ENCODE peak calls at places on chromosome 4, in seven cellular contexts. P, K, F, V, Y, G and A are unnamed samples.

GRCh38 chr4:89586864-89587263 is 250.1 kb downstream of the SNCA start:
- DNase-seq in P (no peak), K (no peak), F (no peak), V (no peak), Y (peak), G (peak), A (no peak)

GRCh38 chr4:22430626-22431025 is 85.2 kb downstream of the ADGRA3 start:
- DNase-seq in P (no peak), K (no peak), F (no peak), V (no peak), Y (no peak), G (no peak), A (no peak)

GRCh38 chr4:3261411-3262207 is 12.7 kb downstream of the MSANTD1 start:
- DNase-seq in P (no peak), K (peak), F (peak), V (peak), Y (no peak), G (no peak), A (peak)

GRCh38 chr4:11548529-11549176 is 120.0 kb upstream of the HS3ST1 start:
- DNase-seq in P (no peak), K (no peak), F (no peak), V (no peak), Y (peak), G (no peak), A (no peak)

GRCh38 chr4:174198396-174199179 is 84.9 kb downstream of the FBXO8 start:
- DNase-seq in P (no peak), K (no peak), F (no peak), V (no peak), Y (no peak), G (peak), A (no peak)

GRCh38 chr4:142615324-142615665 is 230.8 kb downstream of the INPP4B start:
- DNase-seq in P (no peak), K (no peak), F (no peak), V (no peak), Y (no peak), G (peak), A (no peak)

GRCh38 chr4:102614801-102615200 is 113.6 kb downstream of the NFKB1 start:
- DNase-seq in P (no peak), K (no peak), F (no peak), V (no peak), Y (no peak), G (no peak), A (no peak)

GRCh38 chr4:123390846-123391456 is 5.6 kb upstream of the SPRY1 start:
- DNase-seq in P (no peak), K (no peak), F (no peak), V (no peak), Y (peak), G (peak), A (no peak)

GRCh38 chr4:26212528-26212927 is 108.3 kb upstream of the RBPJ start:
- DNase-seq in P (no peak), K (no peak), F (no peak), V (no peak), Y (no peak), G (no peak), A (no peak)

GRCh38 chr4:152264106-152264505 is 271.8 kb downstream of the FBXW7 start:
- DNase-seq in P (no peak), K (no peak), F (no peak), V (no peak), Y (no peak), G (no peak), A (no peak)

GRCh38 chr4:36138221-36138620 is 106.1 kb downstream of the ARAP2 start:
- DNase-seq in P (no peak), K (no peak), F (no peak), V (no peak), Y (no peak), G (no peak), A (no peak)

GRCh38 chr4:150078041-150078995 is at the start of gene DCLK2:
- DNase-seq in P (peak), K (peak), F (peak), V (peak), Y (no peak), G (peak), A (peak)

GRCh38 chr4:121951570-121952110 is at the start of gene TRPC3:
- DNase-seq in P (no peak), K (peak), F (peak), V (no peak), Y (peak), G (no peak), A (peak)

GRCh38 chr4:156291317-156291716 is 337.7 kb upstream of the CTSO start:
- DNase-seq in P (no peak), K (no peak), F (no peak), V (no peak), Y (no peak), G (peak), A (no peak)

GRCh38 chr4:156295676-156296075 is 342.0 kb upstream of the CTSO start:
- DNase-seq in P (no peak), K (no peak), F (no peak), V (no peak), Y (no peak), G (peak), A (no peak)

GRCh38 chr4:156293657-156294297 is 340.1 kb upstream of the CTSO start:
- DNase-seq in P (no peak), K (no peak), F (no peak), V (no peak), Y (no peak), G (peak), A (no peak)

GRCh38 chr4:156298230-156298629 is 344.6 kb upstream of the CTSO start:
- DNase-seq in P (no peak), K (no peak), F (no peak), V (no peak), Y (no peak), G (peak), A (no peak)

DNA sequence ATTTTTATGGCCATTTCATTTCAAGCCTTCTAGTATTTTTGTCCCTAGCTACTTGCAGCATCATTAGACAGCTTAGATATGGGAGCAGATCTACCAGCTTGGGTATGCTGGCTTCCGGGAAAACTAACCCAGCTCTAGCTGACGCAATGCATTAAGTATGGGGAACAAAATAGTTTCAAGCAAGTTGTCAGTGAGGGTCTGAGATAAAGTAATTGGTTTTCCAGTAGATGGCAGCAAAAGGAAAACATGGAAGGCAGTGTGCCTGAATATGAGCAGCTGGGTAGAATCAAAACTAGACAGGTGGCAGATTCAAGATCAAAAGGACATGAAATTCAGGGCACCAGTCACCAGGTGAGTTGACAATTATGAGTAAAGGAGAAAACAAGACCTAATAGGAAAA is 340.9 kb upstream of the CTSO start:
- DNase-seq in P (no peak), K (no peak), F (no peak), V (no peak), Y (peak), G (peak), A (no peak)
- TF ChIP-seq CTCF in P (no peak), K (peak), F (no peak), V (no peak), Y (no peak), G (peak), A (peak)

GRCh38 chr4:161252520-161253141 is 911.2 kb downstream of the FSTL5 start:
- DNase-seq in P (no peak), K (no peak), F (no peak), V (no peak), Y (peak), G (no peak), A (no peak)
- TF ChIP-seq CTCF in P (no peak), K (peak), F (no peak), V (no peak), Y (peak), G (no peak), A (peak)

GRCh38 chr4:46386570-46386969 is 3.4 kb downstream of the GABRA2 start:
- DNase-seq in P (no peak), K (no peak), F (no peak), V (no peak), Y (no peak), G (no peak), A (no peak)
- TF ChIP-seq CTCF in P (no peak), K (peak), F (no peak), V (no peak), Y (no peak), G (no peak), A (no peak)

DNA sequence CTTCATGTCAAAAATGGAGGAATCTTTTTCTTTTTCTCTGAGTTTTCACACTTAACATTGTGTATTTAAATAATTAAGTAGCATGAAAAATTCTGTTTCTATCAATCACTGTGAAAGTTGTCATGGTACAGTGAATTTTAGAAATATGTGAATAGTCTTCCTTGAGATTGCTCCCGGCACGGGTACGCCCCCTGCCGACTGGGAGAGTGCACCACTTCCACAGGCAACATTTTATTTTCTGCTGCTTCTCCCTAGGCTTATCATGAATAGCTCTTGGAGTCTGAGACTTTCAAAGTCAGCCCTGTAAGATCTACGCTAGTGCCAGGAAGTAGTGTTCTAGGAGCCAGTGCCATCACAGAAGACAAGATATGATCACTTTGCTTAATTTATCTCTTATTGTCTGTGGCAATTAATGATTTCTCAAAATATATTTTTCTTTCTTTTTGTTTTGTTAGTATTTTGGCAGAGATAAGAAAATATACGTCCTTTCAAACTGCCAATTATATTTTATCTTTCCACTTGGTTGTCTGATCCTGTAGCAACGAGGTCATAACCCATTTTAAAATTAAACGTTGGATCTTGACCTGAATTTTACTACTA is 763.8 kb upstream of the AADAT start:
- DNase-seq in P (peak), K (no peak), F (peak), V (no peak), Y (peak), G (peak), A (peak)
- TF ChIP-seq CTCF in P (peak), K (peak), F (no peak), V (peak), Y (peak), G (peak), A (peak)

DNA sequence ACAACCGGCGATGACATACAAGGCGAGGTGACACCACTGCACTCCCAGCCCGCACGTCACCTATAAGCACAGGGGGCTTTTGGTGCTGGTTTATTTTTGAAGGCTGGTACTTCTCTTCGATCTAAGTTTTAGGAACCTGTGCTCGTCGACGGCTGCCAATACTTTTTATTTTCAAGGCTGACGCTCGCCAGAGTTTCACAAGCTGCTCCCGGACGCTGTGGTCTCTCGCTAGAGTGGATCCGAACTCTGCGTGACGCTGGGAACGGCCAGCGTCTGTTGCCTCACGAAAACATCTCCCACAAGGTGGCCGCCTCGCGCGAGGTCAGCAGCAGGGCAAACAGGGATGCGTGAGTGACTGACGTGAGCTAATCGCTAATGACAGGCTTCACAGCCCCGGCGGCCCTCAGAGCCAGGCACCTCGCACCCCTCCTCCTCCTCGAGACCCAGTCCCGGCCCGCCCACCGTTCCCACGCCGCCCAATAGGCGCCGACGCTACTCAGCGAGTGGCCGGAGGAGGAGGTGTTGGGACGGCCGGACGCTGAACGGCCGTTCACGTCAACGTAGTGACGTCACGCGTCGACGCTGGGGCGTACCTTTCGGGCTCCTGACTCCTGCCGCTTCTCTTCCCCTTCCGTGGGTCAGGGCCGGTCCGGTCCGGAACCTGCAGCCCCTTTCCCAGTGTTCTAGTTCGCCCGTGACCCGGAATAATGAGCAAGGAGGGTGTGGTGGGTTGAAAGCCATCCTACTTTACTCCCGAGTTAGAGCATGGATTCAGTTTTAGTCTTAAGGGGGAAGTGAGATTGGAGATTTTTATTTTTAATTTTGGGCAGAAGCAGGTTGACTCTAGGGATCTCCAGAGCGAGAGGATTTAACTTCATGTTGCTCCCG is at the start of gene CLCN3:
- DNase-seq in P (peak), K (peak), F (peak), V (peak), Y (peak), G (peak), A (peak)
- TF ChIP-seq CTCF in P (no peak), K (no peak), F (no peak), V (no peak), Y (no peak), G (peak), A (no peak)

GRCh38 chr4:17322514-17322913 is 189.4 kb downstream of the QDPR start:
- DNase-seq in P (no peak), K (no peak), F (no peak), V (no peak), Y (peak), G (no peak), A (no peak)

GRCh38 chr4:17325098-17325497 is 186.8 kb downstream of the QDPR start:
- DNase-seq in P (no peak), K (no peak), F (no peak), V (no peak), Y (no peak), G (no peak), A (no peak)

GRCh38 chr4:17323619-17324400 is 188.1 kb downstream of the QDPR start:
- DNase-seq in P (no peak), K (no peak), F (no peak), V (no peak), Y (no peak), G (peak), A (no peak)

GRCh38 chr4:17326756-17327155 is 185.1 kb downstream of the QDPR start:
- DNase-seq in P (no peak), K (no peak), F (no peak), V (no peak), Y (no peak), G (no peak), A (no peak)

DNA sequence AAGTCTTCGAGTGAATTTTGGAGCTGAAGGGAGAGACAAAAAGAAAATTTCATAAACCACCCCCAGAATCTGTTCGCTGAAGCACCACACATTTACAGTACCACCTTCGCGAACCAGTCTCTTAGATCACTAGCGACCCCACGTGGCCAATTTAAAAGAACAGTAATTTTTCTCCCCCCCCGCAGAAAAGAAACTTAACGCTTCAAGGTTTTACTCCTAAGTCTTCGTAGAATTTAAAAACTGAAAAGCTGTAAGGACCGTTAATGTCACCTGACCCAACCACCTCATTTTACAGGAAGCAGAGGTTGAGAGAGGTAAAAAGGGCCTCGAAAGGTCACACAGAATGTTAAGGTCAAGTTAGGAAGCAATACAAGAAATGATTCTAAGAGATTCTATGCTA is 187.5 kb downstream of the QDPR start:
- DNase-seq in P (no peak), K (no peak), F (no peak), V (no peak), Y (peak), G (peak), A (no peak)
- TF ChIP-seq CTCF in P (peak), K (peak), F (no peak), V (peak), Y (peak), G (peak), A (peak)

GRCh38 chr4:76197971-76198410 is 15.6 kb downstream of the SCARB2 start:
- DNase-seq in P (no peak), K (no peak), F (no peak), V (no peak), Y (peak), G (peak), A (no peak)

GRCh38 chr4:76197001-76197743 is 16.5 kb downstream of the SCARB2 start:
- DNase-seq in P (no peak), K (no peak), F (no peak), V (no peak), Y (peak), G (peak), A (no peak)

GRCh38 chr4:76198411-76199237 is 15.0 kb downstream of the SCARB2 start:
- DNase-seq in P (peak), K (no peak), F (peak), V (peak), Y (peak), G (peak), A (no peak)

GRCh38 chr4:76200771-76201224 is 12.8 kb downstream of the SCARB2 start:
- DNase-seq in P (no peak), K (no peak), F (peak), V (no peak), Y (peak), G (no peak), A (no peak)

DNA sequence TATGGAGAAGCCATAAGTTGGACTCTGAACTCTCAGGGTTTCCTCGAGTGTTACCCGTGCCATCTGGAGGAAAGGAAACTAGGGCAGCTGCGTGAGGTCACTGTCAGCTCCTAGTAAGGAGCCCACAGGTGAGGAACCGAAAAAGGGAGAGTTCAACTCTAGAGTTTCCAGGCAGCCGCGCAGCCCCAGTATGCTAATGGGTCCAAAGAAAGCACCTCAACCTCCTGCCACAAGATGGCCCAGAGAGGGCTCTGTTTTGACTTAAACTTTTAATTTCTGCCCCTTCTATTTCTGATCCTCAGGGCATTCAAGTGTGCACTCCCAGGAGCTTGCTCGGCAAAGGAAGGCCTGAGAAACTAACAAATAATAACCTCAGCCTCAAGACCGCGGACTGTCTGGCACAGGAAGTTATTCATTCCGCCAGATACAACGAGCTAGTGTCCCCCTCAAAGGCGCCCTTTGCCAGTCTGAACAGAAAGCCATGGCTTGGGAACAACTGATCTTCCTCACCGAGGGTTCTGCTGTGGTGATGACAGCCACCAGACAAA is 13.9 kb downstream of the SCARB2 start:
- DNase-seq in P (no peak), K (no peak), F (peak), V (no peak), Y (peak), G (no peak), A (no peak)
- TF ChIP-seq CTCF in P (no peak), K (no peak), F (no peak), V (no peak), Y (no peak), G (no peak), A (peak)

GRCh38 chr4:83389756-83390505 is 55.3 kb upstream of the HPSE start:
- DNase-seq in P (no peak), K (no peak), F (no peak), V (no peak), Y (no peak), G (no peak), A (no peak)

GRCh38 chr4:83386931-83387897 is 52.6 kb upstream of the HPSE start:
- DNase-seq in P (no peak), K (no peak), F (no peak), V (no peak), Y (no peak), G (peak), A (no peak)

GRCh38 chr4:83389037-83389755 is 54.5 kb upstream of the HPSE start:
- DNase-seq in P (no peak), K (no peak), F (no peak), V (no peak), Y (peak), G (no peak), A (no peak)

GRCh38 chr4:83390965-83391364 is 56.3 kb upstream of the HPSE start:
- DNase-seq in P (no peak), K (no peak), F (no peak), V (no peak), Y (no peak), G (no peak), A (no peak)

GRCh38 chr4:83387922-83388676 is 53.5 kb upstream of the HPSE start:
- DNase-seq in P (no peak), K (no peak), F (no peak), V (no peak), Y (peak), G (peak), A (no peak)
- TF ChIP-seq CTCF in P (no peak), K (no peak), F (no peak), V (no peak), Y (no peak), G (no peak), A (no peak)